ENCODE peak calls at places on chromosome 19, in four cellular contexts. L is NCI-H446; V is stimulated activated CD8-positive, alpha-beta memory T cell treated with anti-CD3 and anti-CD28 coated beads, Interleukin-15, amount 100 ng/mL, for 4 hours; A is CD8-positive, alpha-beta memory T cell. S is an unnamed sample.

GRCh38 chr19:56838930-56839664 is 1.4 kb downstream of the PEG3 start:
- DNase-seq in L (no peak), V (no peak), A (no peak), S (peak; percentile 95)

GRCh38 chr19:15404780-15405211 is 14.0 kb downstream of the AKAP8L start:
- DNase-seq in L (no peak), V (no peak), A (no peak), S (no peak)

GRCh38 chr19:8665468-8666213 is 33.0 kb downstream of the ACTL9 start:
- DNase-seq in L (no peak), V (no peak), A (no peak), S (no peak)

GRCh38 chr19:3054972-3055740 is 7.1 kb downstream of the TLE5 start:
- DNase-seq in L (no peak), V (no peak), A (no peak), S (no peak)

GRCh38 chr19:3868770-3869456 is at the start of gene ZFR2:
- DNase-seq in L (no peak), V (no peak), A (peak; percentile 20), S (no peak)

GRCh38 chr19:4357095-4357797 is 13.9 kb downstream of the MPND start:
- DNase-seq in L (no peak), V (no peak), A (no peak), S (no peak)

GRCh38 chr19:10797541-10798256 is 38.3 kb downstream of the TMED1 start:
- DNase-seq in L (no peak), V (peak; percentile 87), A (peak; percentile 87), S (no peak)

GRCh38 chr19:15297416-15298224 is 34.7 kb downstream of the BRD4 start:
- DNase-seq in L (no peak), V (no peak), A (no peak), S (no peak)

GRCh38 chr19:41928221-41928683 is at the start of gene ERFL:
- DNase-seq in L (no peak), V (no peak), A (no peak), S (no peak)

GRCh38 chr19:48629297-48629598 is 7.9 kb downstream of the DBP start:
- DNase-seq in L (no peak), V (no peak), A (no peak), S (no peak)

GRCh38 chr19:33024398-33024797 is 40.3 kb downstream of the RHPN2 start:
- DNase-seq in L (no peak), V (no peak), A (no peak), S (no peak)

GRCh38 chr19:38004100-38004504 is 97.1 kb downstream of the SIPA1L3 start:
- DNase-seq in L (peak; percentile 55), V (no peak), A (no peak), S (no peak)

GRCh38 chr19:742540-743075 is 8.3 kb upstream of the MISP start:
- DNase-seq in L (no peak), V (no peak), A (no peak), S (no peak)

GRCh38 chr19:44202470-44202869 is 9.9 kb upstream of the ZNF227 start:
- DNase-seq in L (no peak), V (no peak), A (no peak), S (no peak)

GRCh38 chr19:13350761-13351160 is 155.5 kb downstream of the CACNA1A start:
- DNase-seq in L (no peak), V (no peak), A (no peak), S (no peak)

GRCh38 chr19:49106648-49107135 is 7.5 kb upstream of the LIN7B start:
- DNase-seq in L (no peak), V (no peak), A (peak; percentile 44), S (no peak)

GRCh38 chr19:39078436-39079200 is 5.5 kb upstream of the ACP7 start:
- DNase-seq in L (no peak), V (no peak), A (no peak), S (no peak)

S was measured in ureter.